ENCODE peak calls at places on chromosomes 2 and 18, in four cellular contexts. R, Z, M and Y are unnamed samples.
A peak's percentile ranks its signal among the peaks of the same experiment; 100 is the strongest.

GRCh38 chr2:237440819-237441281 is 26.9 kb upstream of the COL6A3 start:
- DNase-seq in Z (no peak), M (no peak), R (no peak), Y (no peak)

GRCh38 chr2:57181315-57182038 is 865.1 kb upstream of the VRK2 start:
- DNase-seq in R (no peak), Z (no peak), M (no peak), Y (no peak)

GRCh38 chr2:218401834-218402370 is 2.2 kb downstream of the CTDSP1 start:
- DNase-seq in Z (peak; percentile 70), M (no peak), R (no peak), Y (no peak)

GRCh38 chr2:132670961-132671781 is 1.2 kb upstream of the LYPD1 start:
- DNase-seq in R (no peak), Z (no peak), M (no peak), Y (no peak)

GRCh38 chr2:235542728-235543125 is 48.9 kb downstream of the AGAP1 start:
- DNase-seq in R (no peak), M (no peak), Z (no peak), Y (no peak)

GRCh38 chr2:95315801-95316411 is 18.8 kb downstream of the KCNIP3 start:
- DNase-seq in Z (no peak), M (no peak), R (no peak), Y (no peak)

GRCh38 chr18:36200354-36200771 is 13.1 kb downstream of the MOCOS start:
- DNase-seq in M (no peak), Z (no peak), R (no peak), Y (no peak)

GRCh38 chr2:8549273-8549922 is 132.5 kb upstream of the ID2 start:
- DNase-seq in R (no peak), Z (peak; percentile 46), M (no peak), Y (no peak)

GRCh38 chr2:113842919-113843736 is 46.8 kb upstream of the ACTR3 start:
- DNase-seq in M (no peak), Z (no peak), R (no peak), Y (no peak)

GRCh38 chr2:217551229-217551909 is 451.4 kb downstream of the TNS1 start:
- DNase-seq in R (no peak), M (no peak), Z (no peak), Y (no peak)

GRCh38 chr2:71215447-71215846 is 11.5 kb downstream of the PAIP2B start:
- DNase-seq in R (no peak), Z (no peak), M (no peak), Y (no peak)

GRCh38 chr18:5196253-5197031 is 615 bp downstream of the AKAIN1 start:
- DNase-seq in R (no peak), Z (no peak), M (no peak), Y (no peak)

GRCh38 chr2:236730393-236730792 is 160.8 kb downstream of the ACKR3 start:
- DNase-seq in M (no peak), Z (no peak), R (no peak), Y (no peak)

GRCh38 chr2:221792971-221793670 is 221.0 kb upstream of the EPHA4 start:
- DNase-seq in R (no peak), Z (no peak), M (no peak), Y (no peak)

GRCh38 chr2:110979834-110980612 is 140.7 kb upstream of the BCL2L11 start:
- DNase-seq in R (no peak), Z (no peak), M (no peak), Y (no peak)

GRCh38 chr2:47052847-47053246 is 102.3 kb downstream of the STPG4 start:
- DNase-seq in M (no peak), R (no peak), Z (no peak), Y (no peak)

GRCh38 chr18:64710105-64710861 is 561.4 kb upstream of the LINC00305 start:
- DNase-seq in M (no peak), R (no peak), Z (no peak), Y (no peak)

GRCh38 chr2:203532957-203533695 is 2.0 kb downstream of the RAPH1 start:
- DNase-seq in M (no peak), Z (no peak), R (no peak), Y (no peak)

GRCh38 chr2:96408631-96409542 is 73.3 kb downstream of the NCAPH start:
- DNase-seq in R (no peak), M (no peak), Z (no peak), Y (no peak)

GRCh38 chr2:10619643-10620042 is 70.1 kb downstream of the NOL10 start:
- DNase-seq in R (no peak), M (no peak), Z (no peak), Y (no peak)

GRCh38 chr2:156331572-156332451 is 709 bp downstream of the NR4A2 start:
- DNase-seq in R (no peak), Z (peak; percentile 91), M (peak; percentile 75), Y (peak; percentile 75)

GRCh38 chr2:217839750-217840107 is 163.1 kb downstream of the TNS1 start:
- DNase-seq in R (no peak), M (no peak), Z (no peak), Y (no peak)

GRCh38 chr2:105749583-105750399 is 5.1 kb downstream of the NCK2 start:
- DNase-seq in Z (no peak), R (peak; percentile 54), M (no peak), Y (no peak)

GRCh38 chr2:197278804-197279763 is 31.5 kb downstream of the ANKRD44 start:
- DNase-seq in R (no peak), M (no peak), Z (no peak), Y (no peak)

GRCh38 chr2:181678033-181678586 is 2.2 kb downstream of the NEUROD1 start:
- DNase-seq in R (peak; percentile 72), M (no peak), Z (peak; percentile 66), Y (peak; percentile 58)

GRCh38 chr18:634551-635045 is 22.9 kb upstream of the TYMS start:
- DNase-seq in Z (no peak), R (no peak), M (no peak), Y (no peak)

GRCh38 chr18:73509460-73509859 is 638.2 kb downstream of the FBXO15 start:
- DNase-seq in M (no peak), Z (no peak), R (no peak), Y (no peak)

GRCh38 chr2:150767924-150768801 is 280.7 kb upstream of the RND3 start:
- DNase-seq in Z (no peak), R (no peak), M (no peak), Y (no peak)

GRCh38 chr2:109721117-109721504 is 73.0 kb upstream of the RGPD5 start:
- DNase-seq in R (peak; percentile 21), M (no peak), Z (no peak), Y (peak; percentile 22)

GRCh38 chr18:25544872-25545271 is 192.9 kb upstream of the ZNF521 start:
- DNase-seq in M (no peak), R (no peak), Z (no peak), Y (no peak)

GRCh38 chr18:32769242-32770180 is 3.3 kb downstream of the KLHL14 start:
- DNase-seq in M (no peak), R (no peak), Z (no peak), Y (no peak)

GRCh38 chr2:38214209-38214717 is 138.3 kb upstream of the CYP1B1 start:
- DNase-seq in R (no peak), Z (no peak), M (no peak), Y (no peak)

GRCh38 chr2:99555410-99555809 is 65.6 kb upstream of the REV1 start:
- DNase-seq in M (no peak), R (no peak), Z (no peak), Y (no peak)

GRCh38 chr2:31125918-31126695 is 12.1 kb downstream of the GALNT14 start:
- DNase-seq in Z (no peak), M (no peak), R (no peak), Y (no peak)

GRCh38 chr2:120969613-120970355 is 234.1 kb downstream of the GLI2 start:
- DNase-seq in M (no peak), Z (no peak), R (no peak), Y (no peak)

GRCh38 chr2:54570321-54570881 is 114.3 kb downstream of the SPTBN1 start:
- DNase-seq in R (no peak), M (no peak), Z (no peak), Y (no peak)

GRCh38 chr2:168130302-168130701 is 117.1 kb downstream of the STK39 start:
- DNase-seq in R (no peak), M (no peak), Z (no peak), Y (no peak)

DNA sequence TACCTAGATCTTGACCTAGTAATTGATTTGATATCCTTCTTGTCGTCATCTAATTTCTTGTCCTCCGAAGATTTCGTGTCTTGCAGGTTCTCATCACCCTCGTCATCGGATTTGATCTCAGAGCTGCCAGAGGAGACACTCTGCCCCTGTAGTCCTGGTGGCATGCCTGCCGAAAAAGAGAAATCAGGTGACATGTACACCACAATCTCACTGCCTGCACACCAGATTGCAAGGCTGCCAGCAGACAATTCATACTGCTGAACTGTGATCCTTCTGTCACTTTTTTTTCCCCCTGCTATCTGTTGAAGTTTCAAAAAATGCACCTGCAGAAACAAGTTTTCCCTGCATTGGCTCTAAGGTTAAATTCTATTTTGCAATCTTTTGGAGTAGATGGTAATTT is 273.2 kb upstream of the CCDC68 start:
- DNase-seq in Z (no peak), R (no peak), M (no peak), Y (no peak)
- H3K4me1 ChIP-seq in Z (peaks cover 21% of the 10 kb centered on the region), R (no peaks in the 10 kb centered on the region), M (peaks cover 3% of the 10 kb centered on the region), Y (no peaks in the 10 kb centered on the region)

GRCh38 chr2:101984656-101985055 is 7.1 kb upstream of the IL1R2 start:
- DNase-seq in Z (no peak), R (no peak), M (no peak), Y (no peak)
- H3K4me1 ChIP-seq in Z (no peaks in the 10 kb centered on the region), R (peaks cover 39% of the 10 kb centered on the region), M (peaks cover 5% of the 10 kb centered on the region), Y (no peaks in the 10 kb centered on the region)

GRCh38 chr2:230873670-230874401 is 9.1 kb downstream of the ITM2C start:
- DNase-seq in M (no peak), Z (no peak), R (no peak), Y (no peak)
- H3K4me1 ChIP-seq in M (peaks cover 24% of the 10 kb centered on the region), Z (peaks cover 46% of the 10 kb centered on the region), R (peaks cover 52% of the 10 kb centered on the region), Y (no peaks in the 10 kb centered on the region)

DNA sequence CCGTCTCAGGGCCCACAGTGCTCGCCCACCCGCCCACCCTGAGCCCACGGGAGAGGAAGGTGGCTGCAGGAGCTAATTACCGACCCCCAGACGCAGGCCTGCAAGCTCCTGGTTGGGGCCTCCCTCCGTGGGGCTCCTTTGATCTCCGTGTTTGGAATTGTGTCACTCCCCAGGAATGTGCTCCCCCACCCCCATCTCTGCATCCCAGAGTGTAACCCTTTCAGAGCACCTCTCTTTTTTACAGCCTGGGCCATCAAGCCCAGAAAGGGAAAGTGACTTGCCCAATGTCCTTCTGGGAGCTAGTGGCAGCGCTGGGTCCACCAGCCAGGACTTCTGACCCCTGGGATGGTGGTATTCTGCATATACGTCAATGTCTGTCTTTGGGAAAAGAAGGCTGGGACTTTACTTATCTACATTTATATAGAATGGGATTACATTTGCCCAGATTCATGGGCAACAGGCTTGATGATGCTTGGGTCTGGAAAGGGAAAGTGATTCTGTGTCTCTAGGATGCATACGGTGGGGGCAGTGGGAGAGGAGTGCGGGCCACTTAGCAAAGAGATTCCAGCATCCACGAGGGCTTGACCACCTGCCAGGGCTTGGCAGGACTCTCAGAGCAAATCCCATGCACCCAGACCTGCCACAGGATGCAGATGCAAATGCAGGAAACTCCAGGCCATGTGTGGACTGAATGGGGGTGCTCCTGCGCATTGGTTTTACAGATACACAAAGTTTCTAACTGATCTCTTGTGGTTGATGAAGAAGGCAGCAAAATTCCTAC is 334.9 kb downstream of the CYRIA start:
- DNase-seq in R (no peak), M (no peak), Z (no peak), Y (no peak)
- H3K4me1 ChIP-seq in R (no peaks in the 10 kb centered on the region), M (no peaks in the 10 kb centered on the region), Z (no peaks in the 10 kb centered on the region), Y (no peaks in the 10 kb centered on the region)